ENCODE peak calls at places on chromosomes 13 and 19, in four cellular contexts. M is pancreas; H is activated CD8-positive, alpha-beta memory T cell treated with anti-CD3 and anti-CD28 coated beads, Interleukin-2, amount 10 ng/mL, durations not matched to agents 7 days and 5 days; I is stimulated activated naive CD8-positive, alpha-beta T cell treated with anti-CD3 and anti-CD28 coated beads, Interleukin-15, Interleukin-2, amounts not matched to agents 100 U/mL and 50 U/mL, for 24 hours. D is an unnamed sample.

GRCh38 chr13:42055500-42056085 is 7.1 kb downstream of the DGKH start:
- ATAC-seq in H (peak), I (peak), M (no peak), D (no peak)

GRCh38 chr19:4647676-4648644 is 8.6 kb downstream of the TNFAIP8L1 start:
- ATAC-seq in H (no peak), I (no peak), M (no peak), D (peak)

GRCh38 chr19:35309481-35310279 is 17.7 kb downstream of the MAG start:
- ATAC-seq in M (peak), H (no peak), I (no peak), D (no peak)

GRCh38 chr13:79780240-79780639 is 299.3 kb downstream of the NDFIP2 start:
- ATAC-seq in H (no peak), I (no peak), M (no peak), D (no peak)

GRCh38 chr19:2495130-2495641 is 19.3 kb downstream of the GADD45B start:
- ATAC-seq in M (peak), I (peak), H (peak), D (peak)

GRCh38 chr19:31378404-31378803 is 29.2 kb upstream of the TSHZ3 start:
- ATAC-seq in I (no peak), H (no peak), M (peak), D (no peak)

GRCh38 chr19:54325631-54326030 is 12.7 kb upstream of the LILRA5 start:
- ATAC-seq in I (no peak), H (no peak), M (peak), D (peak)

GRCh38 chr19:39384839-39385568 is 5.9 kb downstream of the PAF1 start:
- ATAC-seq in I (no peak), H (no peak), M (no peak), D (no peak)

GRCh38 chr19:406121-406711 is 2.7 kb downstream of the C2CD4C start:
- ATAC-seq in H (no peak), I (no peak), M (no peak), D (peak)

GRCh38 chr13:51781246-51782022 is 22.5 kb downstream of the DHRS12 start:
- ATAC-seq in I (peak), H (peak), M (peak), D (peak)

GRCh38 chr19:49560358-49560900 is 19.9 kb downstream of the NOSIP start:
- ATAC-seq in H (peak), I (peak), M (peak), D (peak)

GRCh38 chr19:3506384-3507340 is 551 bp downstream of the FZR1 start:
- ATAC-seq in I (no peak), M (peak), H (peak), D (peak)

GRCh38 chr19:45794627-45795026 is 2.0 kb upstream of the DMWD start:
- ATAC-seq in H (no peak), I (no peak), M (no peak), D (no peak)

GRCh38 chr13:72185756-72186155 is 318.8 kb upstream of the DACH1 start:
- ATAC-seq in I (no peak), H (no peak), M (no peak), D (no peak)

GRCh38 chr19:31885280-31885853 is 460.0 kb upstream of the ZNF507 start:
- ATAC-seq in M (no peak), I (no peak), H (no peak), D (no peak)

GRCh38 chr13:111031531-111031961 is 83.6 kb upstream of the ARHGEF7 start:
- ATAC-seq in I (peak), H (peak), M (no peak), D (no peak)

GRCh38 chr13:31431722-31432137 is 232.0 kb downstream of the B3GLCT start:
- ATAC-seq in M (peak), H (no peak), I (peak), D (no peak)